ENCODE peak calls at places on chromosomes 7 and 10, in six cellular contexts. U is foreskin fibroblast, C is astrocyte of the spinal cord, G is tibial artery, M is choroid plexus epithelial cell, S is heart left ventricle. H is an unnamed sample.

GRCh38 chr7:131159961-131160361 is 167.7 kb upstream of the MKLN1 start:
- DNase-seq in U (no peak), C (peak; percentile 59), G (no peak), M (peak; percentile 55), S (no peak), H (peak; percentile 58)

GRCh38 chr10:58157076-58157766 is 110.5 kb downstream of the IPMK start:
- DNase-seq in U (peak; percentile 96), C (peak; percentile 98), G (no peak), M (peak; percentile 95), S (no peak), H (peak; percentile 100)

GRCh38 chr10:76871697-76872295 is 765.8 kb downstream of the KCNMA1 start:
- DNase-seq in U (no peak), C (no peak), G (no peak), M (no peak), S (no peak), H (no peak)

GRCh38 chr10:35872666-35873065 is 230.6 kb upstream of the FZD8 start:
- DNase-seq in U (no peak), C (no peak), G (no peak), M (no peak), S (no peak), H (no peak)

GRCh38 chr7:98628916-98629525 is 11.9 kb downstream of the NPTX2 start:
- DNase-seq in U (peak; percentile 47), C (no peak), G (no peak), M (no peak), S (no peak), H (no peak)

GRCh38 chr10:95469676-95470075 is 91.5 kb downstream of the SORBS1 start:
- DNase-seq in U (no peak), C (no peak), G (no peak), M (no peak), S (no peak), H (no peak)

GRCh38 chr7:79332091-79332490 is 121.4 kb downstream of the MAGI2 start:
- DNase-seq in U (peak; percentile 7), C (no peak), G (no peak), M (no peak), S (no peak), H (peak; percentile 37)

GRCh38 chr10:18683427-18683826 is 24.2 kb downstream of the ARL5B start:
- DNase-seq in U (peak; percentile 48), C (peak; percentile 38), G (no peak), M (peak; percentile 64), S (no peak), H (peak; percentile 52)

GRCh38 chr10:101560293-101561067 is 27.6 kb downstream of the POLL start:
- DNase-seq in U (no peak), C (no peak), G (peak; percentile 13), M (no peak), S (peak; percentile 12), H (no peak)

GRCh38 chr10:13613519-13613918 is 26.8 kb downstream of the PRPF18 start:
- DNase-seq in U (peak; percentile 42), C (peak; percentile 63), G (no peak), M (peak; percentile 79), S (no peak), H (peak; percentile 74)
- TF ChIP-seq CTCF in U (peak; percentile 45), C (peak; percentile 55), G (peak; percentile 36), M (peak; percentile 65), S (peak; percentile 62), H (peak; percentile 50)

GRCh38 chr7:148344406-148344805 is 246.2 kb upstream of the C7orf33 start:
- DNase-seq in U (no peak), C (no peak), G (no peak), M (no peak), S (no peak), H (no peak)
- H3K4me3 ChIP-seq in U (no peak overlapping the region), C (no peak overlapping the region), G (no peak overlapping the region), M (no peak overlapping the region), S (no peak overlapping the region), H (no peak overlapping the region)

GRCh38 chr7:88357794-88358533 is 51.3 kb upstream of the STEAP4 start:
- DNase-seq in U (peak; percentile 8), C (no peak), G (no peak), M (peak; percentile 16), S (no peak), H (peak; percentile 16)

GRCh38 chr7:88358534-88358838 is 51.8 kb upstream of the STEAP4 start:
- DNase-seq in U (no peak), C (no peak), G (no peak), M (no peak), S (no peak), H (no peak)

GRCh38 chr7:88358881-88359280 is 52.2 kb upstream of the STEAP4 start:
- DNase-seq in U (no peak), C (no peak), G (no peak), M (no peak), S (no peak), H (no peak)

GRCh38 chr7:88354999-88355398 is 48.3 kb upstream of the STEAP4 start:
- DNase-seq in U (no peak), C (no peak), G (no peak), M (no peak), S (no peak), H (no peak)

GRCh38 chr7:88357295-88357694 is 50.6 kb upstream of the STEAP4 start:
- DNase-seq in U (peak; percentile 6), C (no peak), G (no peak), M (peak; percentile 33), S (peak; percentile 26), H (peak; percentile 30)
- TF ChIP-seq CTCF in U (no peak), C (no peak), G (no peak), M (peak; percentile 57), S (peak; percentile 40), H (peak; percentile 31)

DNA sequence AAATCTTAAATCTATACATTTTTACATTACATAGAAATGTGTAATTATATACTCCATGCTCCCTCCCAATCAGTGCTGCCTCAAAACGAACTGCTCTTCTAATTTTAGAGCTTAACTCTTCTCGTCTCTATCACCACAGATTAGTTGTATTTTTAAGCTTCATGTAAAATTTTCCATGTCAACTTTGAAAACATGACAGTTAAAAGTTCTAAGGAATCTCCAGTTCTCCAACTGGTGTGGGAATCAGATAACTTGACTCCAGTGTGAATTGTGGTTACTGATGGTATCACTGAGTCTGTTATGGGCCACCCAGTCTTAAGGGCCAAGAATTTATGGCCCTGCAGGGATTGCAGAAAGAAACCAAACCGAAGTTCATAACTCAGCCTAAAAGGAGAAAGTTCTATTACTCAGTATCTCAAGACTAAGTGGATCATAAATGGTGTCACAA is 31.7 kb upstream of the KMT2E start:
- DNase-seq in U (no peak), C (no peak), G (no peak), M (no peak), S (no peak), H (no peak)
- H3K4me3 ChIP-seq in U (no peak overlapping the region), C (no peak overlapping the region), G (no peak overlapping the region), M (no peak overlapping the region), S (no peak overlapping the region), H (no peak overlapping the region)

GRCh38 chr7:108454674-108455523 is 1.3 kb downstream of the NRCAM start:
- DNase-seq in U (no peak), C (peak; percentile 38), G (no peak), M (peak; percentile 31), S (no peak), H (peak; percentile 56)

GRCh38 chr7:108453320-108453719 is 2.9 kb downstream of the NRCAM start:
- DNase-seq in U (no peak), C (no peak), G (no peak), M (no peak), S (no peak), H (no peak)

GRCh38 chr7:108454317-108454673 is 1.9 kb downstream of the NRCAM start:
- DNase-seq in U (no peak), C (no peak), G (no peak), M (no peak), S (no peak), H (no peak)

GRCh38 chr7:108451296-108451848 is 4.9 kb downstream of the NRCAM start:
- DNase-seq in U (no peak), C (no peak), G (no peak), M (no peak), S (no peak), H (no peak)

DNA sequence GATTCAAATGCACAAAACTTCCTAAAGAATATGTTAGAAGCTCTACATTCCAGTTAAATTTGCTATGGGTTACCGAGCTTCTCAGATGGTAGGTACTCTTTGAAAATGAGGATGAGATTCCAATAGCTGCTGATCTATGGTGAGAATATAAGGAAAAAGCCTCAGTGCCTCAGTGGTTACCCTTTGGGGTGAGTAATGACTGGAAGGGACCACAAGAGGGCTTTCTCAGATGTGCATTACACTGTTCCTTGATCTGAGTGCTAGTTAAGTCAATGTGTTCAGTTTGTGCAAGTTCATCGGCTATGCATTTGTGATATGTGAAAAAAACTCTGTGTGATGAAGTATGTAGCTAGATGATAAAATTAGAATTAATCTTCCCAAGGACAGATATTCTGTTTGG is 3.5 kb downstream of the NRCAM start:
- DNase-seq in U (no peak), C (peak; percentile 32), G (no peak), M (peak; percentile 68), S (no peak), H (peak; percentile 63)
- TF ChIP-seq CTCF in U (peak; percentile 62), C (peak; percentile 67), G (no peak), M (peak; percentile 78), S (peak; percentile 32), H (peak; percentile 75)

DNA sequence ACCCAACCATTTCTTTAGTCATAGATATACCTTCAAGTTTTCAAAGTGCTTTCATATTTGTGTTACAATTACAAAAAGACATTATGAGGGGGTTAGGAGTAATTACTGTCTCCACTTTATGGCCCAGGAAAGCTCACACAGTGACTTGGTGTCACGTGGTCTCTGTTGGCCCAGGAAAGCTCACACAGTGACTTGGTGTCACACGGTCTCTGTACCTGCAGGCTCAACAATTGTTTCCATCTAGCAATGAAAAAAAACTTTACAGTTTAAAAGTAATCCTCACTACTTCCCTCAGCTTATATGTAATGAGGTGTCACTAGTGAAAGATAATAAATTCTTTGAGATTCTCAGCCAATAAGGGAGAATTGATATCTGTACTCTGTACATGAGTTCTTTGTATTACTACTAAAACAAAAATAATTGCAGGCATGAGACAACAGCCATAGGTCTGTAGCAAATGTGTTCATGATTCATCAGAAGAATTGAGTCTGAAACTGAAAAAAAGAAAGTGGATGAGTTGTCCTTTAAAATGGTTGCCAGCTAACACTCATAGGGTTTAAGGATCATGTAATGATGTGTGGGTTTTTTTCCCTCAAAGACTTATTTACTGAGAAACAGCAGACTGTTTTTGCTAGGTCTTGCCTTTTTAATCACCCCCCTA is 10.9 kb downstream of the OGDH start:
- DNase-seq in U (peak; percentile 51), C (peak; percentile 64), G (no peak), M (peak; percentile 46), S (no peak), H (no peak)
- H3K4me3 ChIP-seq in U (no peak overlapping the region), C (no peak overlapping the region), G (no peak overlapping the region), M (no peak overlapping the region), S (no peak overlapping the region), H (no peak overlapping the region)

GRCh38 chr10:125700355-125700911 is 17.5 kb upstream of the TEX36 start:
- DNase-seq in U (peak; percentile 16), C (peak; percentile 33), G (no peak), M (peak; percentile 71), S (no peak), H (peak; percentile 42)
- TF ChIP-seq CTCF in U (no peak), C (peak; percentile 27), G (no peak), M (no peak), S (no peak), H (peak; percentile 17)

GRCh38 chr7:154931906-154932305 is 71.0 kb downstream of the PAXIP1 start:
- DNase-seq in U (peak; percentile 3), C (peak; percentile 50), G (no peak), M (peak; percentile 8), S (no peak), H (peak; percentile 2)

GRCh38 chr7:154927624-154928125 is 75.2 kb downstream of the PAXIP1 start:
- DNase-seq in U (peak; percentile 80), C (peak; percentile 90), G (peak; percentile 93), M (peak; percentile 97), S (peak; percentile 77), H (peak; percentile 95)

GRCh38 chr7:154928136-154929005 is 74.6 kb downstream of the PAXIP1 start:
- DNase-seq in U (peak; percentile 80), C (peak; percentile 96), G (peak; percentile 36), M (peak; percentile 96), S (no peak), H (peak; percentile 97)

GRCh38 chr7:154929006-154929726 is 73.8 kb downstream of the PAXIP1 start:
- DNase-seq in U (no peak), C (no peak), G (no peak), M (no peak), S (no peak), H (peak; percentile 3)
- H3K4me3 ChIP-seq in U (peak overlapping the region; percentile 78), C (peak overlapping the region; percentile 49), G (peak overlapping the region; percentile 65), M (peak overlapping the region; percentile 62), S (peak overlapping the region; percentile 67), H (peak overlapping the region; percentile 76)

H was measured in fibroblast of pulmonary artery.